ENCODE peak calls at places on chromosomes 11 and 22, in ten cellular contexts. T is EH, E is BJ, P is ACHN, U is activated T-cell treated with anti-CD3 and anti-CD28 coated beads for 1 hour, N is hypothalamus, D is B cell, I is ELR, X is osteocyte, R is AG04450. V is an unnamed sample.

GRCh38 chr11:93000511-93001476 is 31.3 kb downstream of the MTNR1B start:
- DNase-seq in T (peak; percentile 96), E (peak; percentile 63), P (peak; percentile 64), U (no peak), N (no peak), D (no peak), I (peak; percentile 86), X (no peak), R (peak; percentile 71), V (peak; percentile 89)

GRCh38 chr22:39254789-39255298 is 10.1 kb upstream of the PDGFB start:
- DNase-seq in T (peak; percentile 82), E (no peak), P (peak; percentile 57), U (no peak), N (no peak), D (no peak), I (peak; percentile 85), X (no peak), R (no peak), V (peak; percentile 67)

GRCh38 chr22:42270512-42271190 is at the start of gene TCF20:
- DNase-seq in T (peak; percentile 77), E (no peak), P (peak; percentile 73), U (peak; percentile 73), N (peak; percentile 30), D (peak; percentile 100), I (peak; percentile 82), X (peak; percentile 89), R (no peak), V (peak; percentile 72)

GRCh38 chr11:78841451-78842060 is 266.9 kb upstream of the NARS2 start:
- DNase-seq in T (no peak), E (no peak), P (no peak), U (no peak), N (no peak), D (no peak), I (no peak), X (no peak), R (no peak), V (no peak)

GRCh38 chr11:46678741-46679130 is 21.7 kb downstream of the ARHGAP1 start:
- DNase-seq in T (no peak), E (no peak), P (no peak), U (no peak), N (no peak), D (no peak), I (no peak), X (no peak), R (no peak), V (no peak)

GRCh38 chr11:4862447-4863236 is 13.6 kb upstream of the OR51S1 start:
- DNase-seq in T (no peak), E (no peak), P (no peak), U (no peak), N (no peak), D (no peak), I (no peak), X (no peak), R (no peak), V (no peak)

GRCh38 chr11:56624661-56625110 is 10.0 kb upstream of the OR5M1 start:
- DNase-seq in T (peak; percentile 53), E (no peak), P (peak; percentile 82), U (no peak), N (no peak), D (no peak), I (peak; percentile 67), X (no peak), R (no peak), V (peak; percentile 38)

GRCh38 chr22:32502346-32502745 is 27.7 kb downstream of the FBXO7 start:
- DNase-seq in T (no peak), E (no peak), P (no peak), U (no peak), N (no peak), D (no peak), I (no peak), X (no peak), R (no peak), V (no peak)

GRCh38 chr11:9748361-9748970 is 84.6 kb downstream of the SWAP70 start:
- DNase-seq in T (peak; percentile 84), E (no peak), P (peak; percentile 87), U (peak; percentile 22), N (no peak), D (peak; percentile 70), I (peak; percentile 83), X (no peak), R (no peak), V (peak; percentile 83)

GRCh38 chr11:102155676-102156075 is 45.4 kb downstream of the YAP1 start:
- DNase-seq in T (peak; percentile 48), E (no peak), P (no peak), U (no peak), N (no peak), D (no peak), I (no peak), X (no peak), R (no peak), V (peak; percentile 39)

GRCh38 chr22:46604306-46604690 is 15.9 kb upstream of the GRAMD4 start:
- DNase-seq in T (peak; percentile 60), E (no peak), P (no peak), U (no peak), N (no peak), D (no peak), I (peak; percentile 10), X (no peak), R (no peak), V (no peak)

GRCh38 chr11:110425751-110426545 is 3.8 kb upstream of the FDX1 start:
- DNase-seq in T (peak; percentile 88), E (peak; percentile 77), P (no peak), U (no peak), N (no peak), D (no peak), I (peak; percentile 87), X (no peak), R (peak; percentile 49), V (peak; percentile 87)

GRCh38 chr22:22755778-22756100 is 111.3 kb downstream of the GGTLC2 start:
- DNase-seq in T (no peak), E (no peak), P (no peak), U (no peak), N (no peak), D (no peak), I (no peak), X (peak; percentile 57), R (no peak), V (no peak)

GRCh38 chr22:46105494-46106278 is 44.6 kb upstream of the PPARA start:
- DNase-seq in T (peak; percentile 91), E (peak; percentile 76), P (peak; percentile 91), U (no peak), N (no peak), D (no peak), I (no peak), X (peak; percentile 89), R (no peak), V (peak; percentile 35)

GRCh38 chr11:28702450-28702790 is 594.2 kb downstream of the METTL15 start:
- DNase-seq in T (no peak), E (no peak), P (no peak), U (no peak), N (no peak), D (no peak), I (peak; percentile 49), X (no peak), R (no peak), V (no peak)

GRCh38 chr11:115170133-115170815 is 333.9 kb downstream of the CADM1 start:
- DNase-seq in T (peak; percentile 23), E (no peak), P (peak; percentile 48), U (no peak), N (no peak), D (no peak), I (peak; percentile 48), X (peak; percentile 80), R (no peak), V (no peak)

GRCh38 chr11:11425806-11426205 is 72.8 kb upstream of the CSNK2A3 start:
- DNase-seq in T (peak; percentile 30), E (no peak), P (no peak), U (no peak), N (no peak), D (no peak), I (no peak), X (no peak), R (no peak), V (no peak)

GRCh38 chr11:72736452-72737069 is 15.6 kb downstream of the ARAP1 start:
- DNase-seq in T (peak; percentile 72), E (no peak), P (no peak), U (peak; percentile 40), N (no peak), D (peak; percentile 71), I (peak; percentile 91), X (no peak), R (no peak), V (peak; percentile 80)

GRCh38 chr11:64489831-64490441 is 101.1 kb upstream of the SLC22A12 start:
- DNase-seq in T (peak; percentile 66), E (no peak), P (peak; percentile 44), U (peak; percentile 36), N (no peak), D (peak; percentile 60), I (peak; percentile 65), X (no peak), R (no peak), V (peak; percentile 34)

GRCh38 chr22:27348634-27349033 is 452.9 kb downstream of the MN1 start:
- DNase-seq in T (peak; percentile 18), E (no peak), P (peak; percentile 65), U (no peak), N (no peak), D (no peak), I (no peak), X (no peak), R (no peak), V (peak; percentile 3)

GRCh38 chr11:1576825-1577224 is 4.8 kb upstream of the DUSP8 start:
- DNase-seq in T (no peak), E (no peak), P (no peak), U (no peak), N (no peak), D (no peak), I (no peak), X (no peak), R (no peak), V (no peak)